ENCODE peak calls at places on chromosomes 3 and 15, in four cellular contexts. P is HuH-7, W is HL-60, F is trophoblast cell. V is an unnamed sample.

GRCh38 chr3:88219138-88219792 is 69.5 kb downstream of the C3orf38 start:
- DNase-seq in P (peak), W (no peak), F (no peak), V (peak)

GRCh38 chr3:55332191-55332590 is 154.9 kb downstream of the WNT5A start:
- DNase-seq in P (no peak), W (no peak), F (no peak), V (no peak)

GRCh38 chr3:127970966-127971592 is 56.0 kb downstream of the KBTBD12 start:
- DNase-seq in P (peak), W (peak), F (peak), V (no peak)

GRCh38 chr3:128988286-128988685 is 5.6 kb downstream of the CFAP92 start:
- DNase-seq in P (no peak), W (no peak), F (peak), V (no peak)

GRCh38 chr3:98563661-98564281 is 29.6 kb downstream of the CPOX start:
- DNase-seq in P (no peak), W (no peak), F (no peak), V (no peak)

GRCh38 chr3:157104928-157105652 is 54.9 kb downstream of the CCNL1 start:
- DNase-seq in P (no peak), W (no peak), F (no peak), V (no peak)

GRCh38 chr15:93063292-93063671 is 25.7 kb downstream of the RGMA start:
- DNase-seq in P (no peak), W (no peak), F (peak), V (no peak)

GRCh38 chr3:31095254-31095653 is 200.8 kb upstream of the GADL1 start:
- DNase-seq in P (no peak), W (no peak), F (peak), V (no peak)

GRCh38 chr3:141561426-141562034 is 74.7 kb downstream of the RASA2 start:
- DNase-seq in P (peak), W (no peak), F (peak), V (no peak)

GRCh38 chr3:193975072-193975535 is 160.8 kb upstream of the HES1 start:
- DNase-seq in P (peak), W (no peak), F (no peak), V (no peak)

GRCh38 chr3:157128771-157129671 is 30.9 kb downstream of the CCNL1 start:
- DNase-seq in P (no peak), W (no peak), F (peak), V (peak)

GRCh38 chr15:76678766-76679165 is 226.4 kb downstream of the SCAPER start:
- DNase-seq in P (no peak), W (no peak), F (no peak), V (no peak)

GRCh38 chr3:149771652-149772271 is 19.5 kb upstream of the COMMD2 start:
- DNase-seq in P (peak), W (no peak), F (peak), V (no peak)

GRCh38 chr3:126997455-126998038 is 14.6 kb downstream of the PLXNA1 start:
- DNase-seq in P (no peak), W (no peak), F (no peak), V (no peak)

GRCh38 chr15:52254331-52254730 is 41.3 kb downstream of the MYO5C start:
- DNase-seq in P (no peak), W (no peak), F (no peak), V (no peak)

GRCh38 chr3:170307998-170308398 is 49.5 kb upstream of the SKIL start:
- DNase-seq in P (no peak), W (no peak), F (peak), V (no peak)

GRCh38 chr3:28206479-28206878 is 34.9 kb upstream of the CMC1 start:
- DNase-seq in P (no peak), W (no peak), F (no peak), V (no peak)

GRCh38 chr3:72791132-72791531 is 57.1 kb downstream of the SHQ1 start:
- DNase-seq in P (no peak), W (no peak), F (no peak), V (no peak)

GRCh38 chr3:128969993-128970740 is 23.7 kb downstream of the CFAP92 start:
- DNase-seq in P (no peak), W (peak), F (peak), V (peak)

GRCh38 chr3:184186184-184186901 is at the start of gene ABCF3:
- DNase-seq in P (no peak), W (no peak), F (peak), V (no peak)

GRCh38 chr3:16311960-16312451 is 47.0 kb downstream of the OXNAD1 start:
- DNase-seq in P (peak), W (peak), F (no peak), V (no peak)

GRCh38 chr15:63238796-63239195 is 38.6 kb upstream of the APH1B start:
- DNase-seq in P (no peak), W (no peak), F (no peak), V (no peak)

GRCh38 chr15:101324513-101325177 is 29.6 kb upstream of the SNRPA1 start:
- DNase-seq in P (peak), W (peak), F (no peak), V (no peak)

GRCh38 chr3:182487621-182488020 is 305.7 kb upstream of the ATP11B start:
- DNase-seq in P (no peak), W (no peak), F (no peak), V (no peak)

GRCh38 chr3:170419301-170420087 is 826 bp downstream of the CLDN11 start:
- DNase-seq in P (no peak), W (no peak), F (peak), V (peak)

GRCh38 chr15:89291934-89292438 is 42.6 kb downstream of the POLG start:
- DNase-seq in P (no peak), W (no peak), F (no peak), V (no peak)

GRCh38 chr3:143847787-143848631 is at the start of gene SLC9A9:
- DNase-seq in P (no peak), W (no peak), F (peak), V (peak)

GRCh38 chr15:93566777-93567176 is 477.8 kb upstream of the RGMA start:
- DNase-seq in P (no peak), W (no peak), F (no peak), V (no peak)

GRCh38 chr3:57160731-57161086 is 4.4 kb downstream of the IL17RD start:
- DNase-seq in P (no peak), W (no peak), F (no peak), V (no peak)

GRCh38 chr3:126352476-126353454 is 4.4 kb downstream of the KLF15 start:
- DNase-seq in P (peak), W (peak), F (peak), V (no peak)

GRCh38 chr3:15332405-15333098 is at the start of gene SH3BP5:
- DNase-seq in P (peak), W (no peak), F (peak), V (peak)

GRCh38 chr3:122497425-122497824 is 17.3 kb downstream of the KPNA1 start:
- DNase-seq in P (no peak), W (peak), F (no peak), V (no peak)

GRCh38 chr15:48718646-48719045 is 73.1 kb upstream of the FBN1 start:
- DNase-seq in P (no peak), W (no peak), F (no peak), V (no peak)

GRCh38 chr3:51932471-51933370 is 9.0 kb downstream of the RRP9 start:
- DNase-seq in P (no peak), W (no peak), F (no peak), V (no peak)

GRCh38 chr3:186783070-186783730 is at the start of gene EIF4A2:
- DNase-seq in P (peak), W (peak), F (peak), V (peak)

GRCh38 chr3:99505646-99506269 is 132.6 kb upstream of the COL8A1 start:
- DNase-seq in P (no peak), W (peak), F (peak), V (no peak)

GRCh38 chr15:36598529-36599177 is 19.2 kb downstream of the CDIN1 start:
- DNase-seq in P (no peak), W (no peak), F (no peak), V (no peak)

GRCh38 chr3:144636833-144637232 is 665.2 kb downstream of the DIPK2A start:
- DNase-seq in P (peak), W (no peak), F (no peak), V (no peak)

GRCh38 chr15:57572463-57572862 is 19.2 kb upstream of the MYZAP start:
- DNase-seq in P (no peak), W (no peak), F (no peak), V (no peak)